ENCODE peak calls at places on chromosomes 5 and 9, in six cellular contexts. Z, M, D, E, A and Q are unnamed samples.

GRCh38 chr9:98607787-98608186 is 100.9 kb downstream of the GABBR2 start:
- DNase-seq in A (no peak), Z (no peak), M (peak), E (no peak), D (no peak), Q (no peak)

GRCh38 chr9:109381011-109381729 is 60.3 kb upstream of the EPB41L4B start:
- DNase-seq in M (no peak), D (no peak), E (no peak), A (no peak), Z (no peak), Q (no peak)

GRCh38 chr5:54785729-54786548 is 199.5 kb downstream of the ESM1 start:
- DNase-seq in Z (no peak), E (peak), A (peak), D (peak), M (no peak), Q (no peak)

GRCh38 chr5:65861830-65862241 is 64.5 kb upstream of the ERBIN start:
- DNase-seq in Z (no peak), A (no peak), D (no peak), E (no peak), M (peak), Q (no peak)

GRCh38 chr9:76394896-76395244 is 644 bp upstream of the RFK start:
- DNase-seq in M (no peak), D (peak), Z (peak), E (peak), A (peak), Q (peak)

GRCh38 chr5:140312067-140312790 is 9.3 kb upstream of the PFDN1 start:
- DNase-seq in A (no peak), D (no peak), Z (no peak), E (no peak), M (peak), Q (no peak)

GRCh38 chr5:107782770-107783169 is 112.0 kb upstream of the EFNA5 start:
- DNase-seq in E (no peak), A (no peak), Z (no peak), M (no peak), D (no peak), Q (no peak)

GRCh38 chr5:110478899-110479298 is 247.6 kb downstream of the TMEM232 start:
- DNase-seq in A (no peak), Z (no peak), E (no peak), D (no peak), M (peak), Q (no peak)

GRCh38 chr9:126862461-126862830 is 2.0 kb downstream of the ZBTB34 start:
- DNase-seq in E (no peak), M (no peak), A (no peak), D (no peak), Z (no peak), Q (no peak)

GRCh38 chr5:154513669-154514084 is 35.6 kb upstream of the HAND1 start:
- DNase-seq in Z (no peak), A (no peak), E (no peak), M (no peak), D (no peak), Q (no peak)

GRCh38 chr9:89739531-89740315 is 134.9 kb downstream of the GADD45G start:
- DNase-seq in E (no peak), A (no peak), M (no peak), Z (no peak), D (no peak), Q (no peak)
- H3K4me3 ChIP-seq in E (no peak), A (no peak), M (no peak), Z (no peak), D (no peak), Q (no peak)

DNA sequence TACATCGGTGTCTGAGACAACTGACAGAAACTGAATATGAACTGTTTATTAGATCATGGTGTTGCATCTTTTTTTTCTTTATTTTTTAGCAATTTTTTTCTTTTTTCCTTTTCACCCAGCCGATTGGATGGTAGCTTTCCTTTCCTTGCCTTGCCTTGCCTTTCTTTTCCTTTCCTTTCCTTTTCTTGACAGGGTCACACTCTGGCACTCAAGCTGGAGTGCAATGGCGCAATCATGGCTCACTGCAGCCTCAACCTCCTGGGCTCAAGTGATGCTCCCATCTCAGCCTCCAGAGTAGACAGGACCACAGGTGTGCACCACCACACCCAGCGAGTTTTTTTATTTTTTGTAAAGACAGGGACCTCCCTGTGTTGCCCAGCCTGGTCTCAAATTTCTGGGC is 2.8 kb downstream of the PDE6A start:
- DNase-seq in Z (no peak), D (no peak), M (no peak), E (no peak), A (no peak), Q (no peak)
- H3K4me3 ChIP-seq in Z (no peak), D (no peak), M (no peak), E (no peak), A (no peak), Q (no peak)

GRCh38 chr5:84113246-84114118 is 271.2 kb downstream of the EDIL3 start:
- DNase-seq in D (no peak), E (no peak), M (no peak), A (no peak), Z (peak), Q (peak)

GRCh38 chr5:84118551-84118950 is 266.1 kb downstream of the EDIL3 start:
- DNase-seq in M (no peak), Z (no peak), D (no peak), A (no peak), E (no peak), Q (no peak)

GRCh38 chr5:84115727-84116126 is 269.0 kb downstream of the EDIL3 start:
- DNase-seq in A (no peak), E (no peak), D (no peak), M (no peak), Z (no peak), Q (no peak)

GRCh38 chr5:84119252-84119651 is 265.4 kb downstream of the EDIL3 start:
- DNase-seq in M (no peak), E (no peak), D (no peak), Z (no peak), A (no peak), Q (no peak)
- H3K4me3 ChIP-seq in M (no peak), E (no peak), D (no peak), Z (no peak), A (no peak), Q (no peak)

GRCh38 chr5:61330879-61331406 is 1.1 kb upstream of the ZSWIM6 start:
- DNase-seq in D (peak), E (peak), M (no peak), A (peak), Z (peak), Q (peak)

GRCh38 chr5:61333351-61334223 is 1.5 kb downstream of the ZSWIM6 start:
- DNase-seq in D (peak), M (no peak), E (no peak), Z (peak), A (no peak), Q (peak)

GRCh38 chr5:61332891-61333350 is 863 bp downstream of the ZSWIM6 start:
- DNase-seq in E (peak), D (peak), A (no peak), M (no peak), Z (peak), Q (peak)

GRCh38 chr5:61331407-61332368 is at the start of gene ZSWIM6:
- DNase-seq in Z (peak), A (peak), D (peak), E (peak), M (peak), Q (peak)

GRCh38 chr5:61332369-61332745 is 299 bp downstream of the ZSWIM6 start:
- DNase-seq in M (no peak), Z (peak), E (no peak), D (no peak), A (no peak), Q (peak)
- H3K4me3 ChIP-seq in M (peak), Z (peak), E (peak), D (no peak), A (no peak), Q (peak)

DNA sequence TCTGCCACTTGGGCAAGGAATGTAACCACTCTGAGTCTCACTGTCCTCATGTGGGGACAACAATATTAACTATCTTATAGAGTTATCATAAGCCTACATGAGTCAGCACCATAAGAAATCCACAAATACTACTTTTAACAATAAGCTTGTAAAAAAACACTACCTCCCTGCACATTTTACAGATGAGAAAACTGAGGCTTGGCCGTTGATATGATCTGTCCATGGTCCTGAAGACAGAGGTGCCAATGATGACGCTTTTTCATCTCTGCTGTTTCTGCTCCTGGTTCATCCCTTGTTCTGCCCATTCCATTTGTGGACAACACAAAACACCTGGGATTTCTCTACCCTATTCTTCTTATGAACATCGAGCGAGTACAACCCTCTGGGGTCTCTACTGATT is 23.4 kb upstream of the STRBP start:
- DNase-seq in A (no peak), Z (no peak), D (no peak), E (no peak), M (no peak), Q (no peak)
- H3K4me3 ChIP-seq in A (no peak), Z (no peak), D (no peak), E (no peak), M (no peak), Q (no peak)

GRCh38 chr5:88502179-88503064 is 233.8 kb upstream of the TMEM161B start:
- DNase-seq in M (no peak), E (no peak), A (no peak), D (no peak), Z (no peak), Q (no peak)
- H3K4me3 ChIP-seq in M (peak), E (peak), A (peak), D (peak), Z (no peak), Q (no peak)

DNA sequence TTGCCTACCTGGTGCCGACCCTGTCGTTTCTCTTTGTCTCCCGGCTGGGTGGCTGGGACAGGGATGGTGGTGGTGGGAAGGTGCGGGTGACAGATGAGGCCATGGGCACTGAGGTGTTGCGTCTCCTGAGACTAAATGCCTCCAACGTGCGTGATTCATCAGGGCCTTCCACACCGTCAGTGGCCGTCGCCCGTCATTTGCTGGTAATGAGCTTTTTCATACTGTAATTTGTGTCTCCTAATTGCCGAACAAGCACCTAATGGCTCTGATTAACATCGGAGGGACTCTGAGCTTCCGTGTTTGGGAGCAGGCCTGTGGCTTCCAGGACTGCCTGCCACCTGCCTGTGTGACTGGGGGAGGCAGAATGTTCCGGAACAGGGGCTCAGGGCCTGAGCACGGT is 35.2 kb downstream of the RXRA start:
- DNase-seq in D (no peak), A (no peak), Z (no peak), M (no peak), E (no peak), Q (no peak)
- H3K4me3 ChIP-seq in D (no peak), A (no peak), Z (no peak), M (no peak), E (no peak), Q (no peak)

DNA sequence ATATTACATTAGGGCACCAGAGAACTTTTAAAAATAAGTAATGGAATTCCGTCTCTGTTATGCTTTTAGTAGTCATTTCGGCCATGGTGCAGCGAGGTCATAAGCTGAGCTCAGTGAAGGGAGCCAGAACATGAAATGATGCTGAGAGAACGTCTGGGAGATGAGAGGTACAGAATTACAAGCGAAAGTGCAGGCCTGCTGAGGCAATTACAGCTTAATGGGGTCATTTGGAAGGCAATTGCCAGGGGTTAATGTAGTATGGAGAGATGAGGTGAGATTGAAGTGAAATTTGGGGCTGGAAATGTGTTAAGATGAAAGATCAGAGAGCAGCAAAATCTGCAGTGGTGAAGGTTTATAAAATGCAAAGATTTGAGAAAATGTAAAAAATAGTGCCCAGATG is 96.5 kb downstream of the PBX3 start:
- DNase-seq in E (no peak), A (no peak), Z (peak), D (no peak), M (no peak), Q (no peak)
- H3K4me3 ChIP-seq in E (no peak), A (no peak), Z (no peak), D (no peak), M (no peak), Q (no peak)